ENCODE peak calls at places on chromosomes 7 and 10, in nine cellular contexts. Y is adipocyte, I is fibroblast of the aortic adventitia, A is hepatocyte, F is WERI-Rb-1, K is HCT116, L is body of pancreas, Q is ovary, J is neural progenitor cell. C is an unnamed sample.

GRCh38 chr7:2114052-2114451 is 118.7 kb downstream of the MAD1L1 start:
- DNase-seq in Q (no peak), Y (peak; percentile 58), I (peak; percentile 24), L (no peak), J (no peak), A (no peak), F (no peak), K (peak; percentile 27), C (peak; percentile 39)

GRCh38 chr7:1646957-1647891 is 22.9 kb upstream of the ELFN1 start:
- DNase-seq in F (peak; percentile 54), K (no peak), Y (peak; percentile 44), L (no peak), Q (no peak), A (no peak), I (peak; percentile 79), J (no peak), C (no peak)

GRCh38 chr7:33108931-33109757 is at the start of gene RP9:
- DNase-seq in I (peak; percentile 37), L (peak; percentile 59), K (peak; percentile 57), Y (peak; percentile 92), F (peak; percentile 89), J (peak; percentile 95), A (peak; percentile 91), Q (peak; percentile 70), C (peak; percentile 72)

GRCh38 chr7:132248841-132249590 is 327.3 kb downstream of the PLXNA4 start:
- DNase-seq in Y (no peak), Q (no peak), L (no peak), A (no peak), K (no peak), F (no peak), I (no peak), J (no peak), C (no peak)

GRCh38 chr7:37018954-37019353 is 294.7 kb upstream of the AOAH start:
- DNase-seq in Q (no peak), I (no peak), F (no peak), A (no peak), L (no peak), J (no peak), Y (no peak), K (no peak), C (no peak)

GRCh38 chr10:119691726-119692125 is 34.1 kb upstream of the INPP5F start:
- DNase-seq in L (no peak), Q (no peak), A (no peak), F (no peak), I (no peak), Y (no peak), J (no peak), K (no peak), C (no peak)

GRCh38 chr10:69958232-69958902 is 94.3 kb upstream of the MACROH2A2 start:
- DNase-seq in Y (peak; percentile 63), L (peak; percentile 30), A (peak; percentile 54), I (peak; percentile 66), F (peak; percentile 51), Q (no peak), J (peak; percentile 66), K (peak; percentile 46), C (no peak)

GRCh38 chr10:123746016-123746415 is 79.9 kb downstream of the GPR26 start:
- DNase-seq in A (no peak), L (no peak), Y (no peak), K (no peak), Q (no peak), J (no peak), I (no peak), F (no peak), C (no peak)

GRCh38 chr10:69636626-69637550 is 6.8 kb downstream of the FAM241B start:
- DNase-seq in J (peak; percentile 53), I (no peak), A (no peak), L (peak; percentile 40), K (peak; percentile 19), Y (peak; percentile 17), Q (no peak), F (peak; percentile 63), C (peak; percentile 13)

GRCh38 chr10:33265621-33266020 is 68.8 kb downstream of the NRP1 start:
- DNase-seq in L (peak; percentile 74), F (no peak), I (no peak), A (no peak), Q (no peak), Y (no peak), J (no peak), K (no peak), C (no peak)

GRCh38 chr10:109992485-109992884 is 15.3 kb upstream of the ADD3 start:
- DNase-seq in F (no peak), I (peak; percentile 86), J (no peak), Y (peak; percentile 76), L (no peak), K (no peak), A (peak; percentile 36), Q (no peak), C (no peak)
- H3K4me3 ChIP-seq in F (no peak overlapping the region), I (peak overlapping the region; percentile 34), J (no peak overlapping the region), Y (peak overlapping the region; percentile 58), L (no peak overlapping the region), K (no peak overlapping the region), A (no peak overlapping the region), Q (no peak overlapping the region), C (no peak overlapping the region)

GRCh38 chr10:86955501-86956194 is 1.8 kb downstream of the MMRN2 start:
- DNase-seq in Q (peak; percentile 44), L (no peak), K (no peak), Y (no peak), J (no peak), F (no peak), I (no peak), A (no peak), C (no peak)
- H3K4me3 ChIP-seq in Q (peak overlapping the region; percentile 5), L (no peak overlapping the region), K (no peak overlapping the region), Y (no peak overlapping the region), J (no peak overlapping the region), F (no peak overlapping the region), I (no peak overlapping the region), A (no peak overlapping the region), C (no peak overlapping the region)

DNA sequence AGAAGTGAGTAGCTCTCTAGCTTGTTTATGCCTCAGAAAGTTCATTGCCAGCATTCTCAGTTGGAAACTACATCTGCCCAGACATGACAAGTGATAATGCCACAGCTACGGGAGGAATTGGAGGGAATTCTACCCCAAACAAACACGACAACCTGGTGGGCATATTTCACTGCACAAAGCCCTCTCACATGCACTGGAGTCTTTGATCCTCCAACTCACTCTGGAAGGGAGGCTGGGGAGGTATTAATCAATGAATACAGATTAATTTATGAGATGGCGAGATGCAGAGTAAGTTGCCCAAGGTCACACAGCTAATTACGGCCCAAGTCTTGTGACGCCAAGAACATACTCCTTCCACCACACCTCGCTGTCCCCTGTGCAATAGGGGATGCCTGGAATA is 125.9 kb upstream of the MGMT start:
- DNase-seq in A (no peak), L (no peak), I (no peak), F (no peak), Y (no peak), K (no peak), J (no peak), Q (no peak), C (no peak)
- H3K4me3 ChIP-seq in A (no peak overlapping the region), L (no peak overlapping the region), I (no peak overlapping the region), F (no peak overlapping the region), Y (no peak overlapping the region), K (no peak overlapping the region), J (no peak overlapping the region), Q (no peak overlapping the region), C (no peak overlapping the region)

GRCh38 chr10:3763035-3763456 is 22.0 kb downstream of the KLF6 start:
- DNase-seq in J (no peak), F (no peak), A (peak; percentile 2), Q (no peak), K (peak; percentile 72), L (no peak), I (no peak), Y (no peak), C (peak; percentile 64)
- H3K4me3 ChIP-seq in J (no peak overlapping the region), F (no peak overlapping the region), A (no peak overlapping the region), Q (no peak overlapping the region), K (peak overlapping the region; percentile 60), L (no peak overlapping the region), I (no peak overlapping the region), Y (no peak overlapping the region), C (no peak overlapping the region)

DNA sequence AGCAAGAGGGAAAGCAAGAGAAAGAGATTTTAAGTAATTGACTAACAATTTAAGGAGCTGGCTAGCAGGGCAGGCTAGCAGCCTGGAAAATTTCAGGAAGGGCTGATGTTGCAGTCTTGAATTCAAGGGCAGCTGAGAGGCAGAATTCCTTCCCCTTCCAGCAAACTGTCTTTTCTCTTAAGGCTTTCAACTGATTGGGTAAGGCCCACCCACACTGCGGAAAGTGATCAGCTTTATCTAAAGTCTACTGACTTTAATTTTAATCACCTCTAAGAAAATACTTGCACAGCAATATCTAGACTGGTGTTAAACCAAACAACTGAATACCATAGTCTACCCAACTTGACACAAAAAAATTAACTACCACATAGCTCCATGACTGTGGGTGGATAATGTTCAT is 303.9 kb downstream of the FZD1 start:
- DNase-seq in K (no peak), Q (no peak), I (no peak), Y (no peak), L (no peak), J (no peak), A (no peak), F (no peak), C (no peak)
- H3K4me3 ChIP-seq in K (no peak overlapping the region), Q (no peak overlapping the region), I (no peak overlapping the region), Y (no peak overlapping the region), L (no peak overlapping the region), J (no peak overlapping the region), A (no peak overlapping the region), F (no peak overlapping the region), C (no peak overlapping the region)

DNA sequence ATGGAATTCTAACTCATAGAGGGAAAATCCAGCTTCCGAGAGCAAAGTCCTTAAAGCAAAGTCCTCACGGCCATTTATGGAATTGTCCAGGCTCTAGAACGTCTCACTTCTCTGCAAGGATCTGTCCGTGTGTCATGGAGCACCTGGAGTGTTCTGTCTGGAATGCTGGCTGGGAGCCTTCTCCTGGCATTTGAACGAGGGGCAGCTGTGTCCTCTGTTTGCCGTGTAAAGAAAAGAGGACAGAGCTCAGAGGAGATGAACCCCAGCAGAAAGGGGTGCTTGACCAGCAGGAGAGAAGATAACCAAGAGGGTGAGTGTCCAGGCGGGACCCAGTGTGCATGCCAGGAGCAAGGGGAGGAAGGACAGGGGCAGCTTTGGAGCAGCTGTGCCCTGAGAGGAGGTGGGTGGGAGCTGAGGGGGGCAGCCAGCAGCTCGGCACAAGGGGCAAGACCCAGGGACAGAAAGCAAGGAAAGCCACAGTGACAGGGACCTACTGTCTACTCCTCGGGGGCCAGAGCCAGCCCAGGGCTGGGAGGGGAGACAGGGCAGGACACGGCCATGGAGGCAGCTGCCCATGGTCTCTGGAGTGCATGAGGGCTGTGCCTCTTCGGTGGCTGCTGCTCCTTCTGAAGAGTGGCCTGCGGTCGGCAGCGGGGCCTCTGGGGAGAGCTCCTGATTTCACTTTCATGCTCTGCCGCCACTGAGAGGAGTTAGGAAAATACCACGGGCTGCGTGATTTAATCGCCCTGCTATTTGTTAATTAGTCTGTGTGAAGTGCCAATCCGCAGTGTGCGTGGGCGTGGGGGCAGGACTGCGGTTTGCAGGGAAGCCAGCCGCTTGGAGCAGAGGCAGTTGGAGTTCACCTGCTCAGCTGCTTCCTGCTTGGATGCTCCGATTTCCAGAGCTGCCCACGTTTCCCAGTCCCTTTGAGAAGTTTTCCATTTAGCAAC is 149.3 kb upstream of the SHH start:
- DNase-seq in F (no peak), K (peak; percentile 92), Q (no peak), L (no peak), I (peak; percentile 13), J (peak; percentile 15), Y (no peak), A (no peak), C (peak; percentile 74)
- H3K4me3 ChIP-seq in F (no peak overlapping the region), K (peak overlapping the region; percentile 55), Q (no peak overlapping the region), L (no peak overlapping the region), I (no peak overlapping the region), J (no peak overlapping the region), Y (no peak overlapping the region), A (no peak overlapping the region), C (no peak overlapping the region)

C was measured in MG63.